ENCODE peak calls at places on chromosomes 6 and 20, in nine cellular contexts. One of them, this sample, is unnamed.

GRCh38 chr20:58450259-58450658 is 61.2 kb downstream of the VAPB start:
- DNase-seq in activated naive CD4-positive, alpha-beta T cell treated with anti-CD3 and anti-CD28 coated beads for 36 hours: no peak
- DNase-seq in NAMALWA: no peak
- DNase-seq in mammary epithelial cell: no peak
- DNase-seq in fibroblast of the conjunctiva: no peak
- DNase-seq in stimulated activated CD4-positive, alpha-beta T cell treated with anti-CD3 and anti-CD28 coated beads, Interleukin-12 subunit alpha, Interleukin-12 subunit beta, amount 100 ng/mL, for 24 hours: no peak
- DNase-seq in left cardiac atrium: no peak
- DNase-seq in NCI-H1436: no peak
- DNase-seq in midbrain: no peak
- DNase-seq in this sample: no peak

GRCh38 chr6:143559101-143559500 is 47.6 kb upstream of the FUCA2 start:
- DNase-seq in activated naive CD4-positive, alpha-beta T cell treated with anti-CD3 and anti-CD28 coated beads for 36 hours: no peak
- DNase-seq in left cardiac atrium: no peak
- DNase-seq in mammary epithelial cell: no peak
- DNase-seq in NCI-H1436: no peak
- DNase-seq in midbrain: no peak
- DNase-seq in stimulated activated CD4-positive, alpha-beta T cell treated with anti-CD3 and anti-CD28 coated beads, Interleukin-12 subunit alpha, Interleukin-12 subunit beta, amount 100 ng/mL, for 24 hours: no peak
- DNase-seq in fibroblast of the conjunctiva: no peak
- DNase-seq in NAMALWA: no peak
- DNase-seq in this sample: no peak

GRCh38 chr20:34581341-34582189 is 23.0 kb downstream of the MAP1LC3A start:
- DNase-seq in fibroblast of the conjunctiva: peak; percentile 28
- DNase-seq in stimulated activated CD4-positive, alpha-beta T cell treated with anti-CD3 and anti-CD28 coated beads, Interleukin-12 subunit alpha, Interleukin-12 subunit beta, amount 100 ng/mL, for 24 hours: no peak
- DNase-seq in mammary epithelial cell: no peak
- DNase-seq in left cardiac atrium: peak; percentile 34
- DNase-seq in NCI-H1436: no peak
- DNase-seq in midbrain: peak; percentile 57
- DNase-seq in NAMALWA: no peak
- DNase-seq in activated naive CD4-positive, alpha-beta T cell treated with anti-CD3 and anti-CD28 coated beads for 36 hours: peak; percentile 84
- DNase-seq in this sample: peak; percentile 76

GRCh38 chr6:10144772-10145171 is 270.1 kb downstream of the TFAP2A start:
- DNase-seq in fibroblast of the conjunctiva: no peak
- DNase-seq in left cardiac atrium: no peak
- DNase-seq in NCI-H1436: no peak
- DNase-seq in NAMALWA: no peak
- DNase-seq in mammary epithelial cell: no peak
- DNase-seq in midbrain: no peak
- DNase-seq in activated naive CD4-positive, alpha-beta T cell treated with anti-CD3 and anti-CD28 coated beads for 36 hours: no peak
- DNase-seq in stimulated activated CD4-positive, alpha-beta T cell treated with anti-CD3 and anti-CD28 coated beads, Interleukin-12 subunit alpha, Interleukin-12 subunit beta, amount 100 ng/mL, for 24 hours: no peak
- DNase-seq in this sample: no peak

GRCh38 chr6:80022803-80023202 is 18.4 kb downstream of the TTK start:
- DNase-seq in midbrain: no peak
- DNase-seq in left cardiac atrium: no peak
- DNase-seq in activated naive CD4-positive, alpha-beta T cell treated with anti-CD3 and anti-CD28 coated beads for 36 hours: no peak
- DNase-seq in fibroblast of the conjunctiva: no peak
- DNase-seq in mammary epithelial cell: no peak
- DNase-seq in NCI-H1436: no peak
- DNase-seq in NAMALWA: no peak
- DNase-seq in stimulated activated CD4-positive, alpha-beta T cell treated with anti-CD3 and anti-CD28 coated beads, Interleukin-12 subunit alpha, Interleukin-12 subunit beta, amount 100 ng/mL, for 24 hours: no peak
- DNase-seq in this sample: no peak

GRCh38 chr6:131281471-131282270 is 146.4 kb downstream of the AKAP7 start:
- DNase-seq in stimulated activated CD4-positive, alpha-beta T cell treated with anti-CD3 and anti-CD28 coated beads, Interleukin-12 subunit alpha, Interleukin-12 subunit beta, amount 100 ng/mL, for 24 hours: peak; percentile 13
- DNase-seq in NCI-H1436: no peak
- DNase-seq in left cardiac atrium: peak; percentile 29
- DNase-seq in mammary epithelial cell: no peak
- DNase-seq in fibroblast of the conjunctiva: no peak
- DNase-seq in midbrain: peak; percentile 66
- DNase-seq in NAMALWA: no peak
- DNase-seq in activated naive CD4-positive, alpha-beta T cell treated with anti-CD3 and anti-CD28 coated beads for 36 hours: peak; percentile 84
- DNase-seq in this sample: peak; percentile 75

GRCh38 chr6:159043236-159043635 is 1.6 kb downstream of the TAGAP start:
- DNase-seq in stimulated activated CD4-positive, alpha-beta T cell treated with anti-CD3 and anti-CD28 coated beads, Interleukin-12 subunit alpha, Interleukin-12 subunit beta, amount 100 ng/mL, for 24 hours: no peak
- DNase-seq in fibroblast of the conjunctiva: no peak
- DNase-seq in midbrain: no peak
- DNase-seq in NCI-H1436: no peak
- DNase-seq in NAMALWA: peak; percentile 64
- DNase-seq in mammary epithelial cell: no peak
- DNase-seq in activated naive CD4-positive, alpha-beta T cell treated with anti-CD3 and anti-CD28 coated beads for 36 hours: peak; percentile 19
- DNase-seq in left cardiac atrium: no peak
- DNase-seq in this sample: no peak

GRCh38 chr6:103672169-103672568 is 1187.5 kb downstream of the HACE1 start:
- DNase-seq in activated naive CD4-positive, alpha-beta T cell treated with anti-CD3 and anti-CD28 coated beads for 36 hours: no peak
- DNase-seq in mammary epithelial cell: peak; percentile 0
- DNase-seq in midbrain: no peak
- DNase-seq in stimulated activated CD4-positive, alpha-beta T cell treated with anti-CD3 and anti-CD28 coated beads, Interleukin-12 subunit alpha, Interleukin-12 subunit beta, amount 100 ng/mL, for 24 hours: no peak
- DNase-seq in NAMALWA: peak; percentile 23
- DNase-seq in NCI-H1436: no peak
- DNase-seq in fibroblast of the conjunctiva: no peak
- DNase-seq in left cardiac atrium: no peak
- DNase-seq in this sample: no peak

GRCh38 chr6:8207869-8208191 is 105.5 kb upstream of the EEF1E1 start:
- DNase-seq in NAMALWA: no peak
- DNase-seq in activated naive CD4-positive, alpha-beta T cell treated with anti-CD3 and anti-CD28 coated beads for 36 hours: no peak
- DNase-seq in midbrain: no peak
- DNase-seq in left cardiac atrium: no peak
- DNase-seq in fibroblast of the conjunctiva: no peak
- DNase-seq in stimulated activated CD4-positive, alpha-beta T cell treated with anti-CD3 and anti-CD28 coated beads, Interleukin-12 subunit alpha, Interleukin-12 subunit beta, amount 100 ng/mL, for 24 hours: no peak
- DNase-seq in NCI-H1436: no peak
- DNase-seq in mammary epithelial cell: no peak
- DNase-seq in this sample: no peak

GRCh38 chr6:142947702-142948480 is 2.9 kb upstream of the HIVEP2 start:
- DNase-seq in fibroblast of the conjunctiva: no peak
- DNase-seq in activated naive CD4-positive, alpha-beta T cell treated with anti-CD3 and anti-CD28 coated beads for 36 hours: no peak
- DNase-seq in midbrain: peak; percentile 75
- DNase-seq in NAMALWA: peak; percentile 79
- DNase-seq in left cardiac atrium: no peak
- DNase-seq in mammary epithelial cell: no peak
- DNase-seq in NCI-H1436: no peak
- DNase-seq in stimulated activated CD4-positive, alpha-beta T cell treated with anti-CD3 and anti-CD28 coated beads, Interleukin-12 subunit alpha, Interleukin-12 subunit beta, amount 100 ng/mL, for 24 hours: no peak
- DNase-seq in this sample: no peak

GRCh38 chr20:61949363-61949713 is 116.3 kb downstream of the TAF4 start:
- DNase-seq in fibroblast of the conjunctiva: no peak
- DNase-seq in midbrain: no peak
- DNase-seq in left cardiac atrium: peak; percentile 4
- DNase-seq in mammary epithelial cell: no peak
- DNase-seq in NAMALWA: no peak
- DNase-seq in stimulated activated CD4-positive, alpha-beta T cell treated with anti-CD3 and anti-CD28 coated beads, Interleukin-12 subunit alpha, Interleukin-12 subunit beta, amount 100 ng/mL, for 24 hours: no peak
- DNase-seq in activated naive CD4-positive, alpha-beta T cell treated with anti-CD3 and anti-CD28 coated beads for 36 hours: no peak
- DNase-seq in NCI-H1436: no peak
- DNase-seq in this sample: no peak

GRCh38 chr6:89372506-89372901 is 20.0 kb upstream of the UBE2J1 start:
- DNase-seq in NCI-H1436: no peak
- DNase-seq in fibroblast of the conjunctiva: no peak
- DNase-seq in NAMALWA: peak; percentile 38
- DNase-seq in stimulated activated CD4-positive, alpha-beta T cell treated with anti-CD3 and anti-CD28 coated beads, Interleukin-12 subunit alpha, Interleukin-12 subunit beta, amount 100 ng/mL, for 24 hours: no peak
- DNase-seq in mammary epithelial cell: no peak
- DNase-seq in left cardiac atrium: no peak
- DNase-seq in activated naive CD4-positive, alpha-beta T cell treated with anti-CD3 and anti-CD28 coated beads for 36 hours: peak; percentile 24
- DNase-seq in midbrain: peak; percentile 55
- DNase-seq in this sample: no peak

GRCh38 chr6:27157461-27158315 is 89.8 kb upstream of the PRSS16 start:
- DNase-seq in midbrain: peak; percentile 66
- DNase-seq in NCI-H1436: peak; percentile 74
- DNase-seq in NAMALWA: peak; percentile 80
- DNase-seq in fibroblast of the conjunctiva: no peak
- DNase-seq in stimulated activated CD4-positive, alpha-beta T cell treated with anti-CD3 and anti-CD28 coated beads, Interleukin-12 subunit alpha, Interleukin-12 subunit beta, amount 100 ng/mL, for 24 hours: peak; percentile 71
- DNase-seq in left cardiac atrium: peak; percentile 70
- DNase-seq in activated naive CD4-positive, alpha-beta T cell treated with anti-CD3 and anti-CD28 coated beads for 36 hours: peak; percentile 94
- DNase-seq in mammary epithelial cell: peak; percentile 86
- DNase-seq in this sample: peak; percentile 75

GRCh38 chr20:10637062-10637559 is 36.7 kb downstream of the JAG1 start:
- DNase-seq in stimulated activated CD4-positive, alpha-beta T cell treated with anti-CD3 and anti-CD28 coated beads, Interleukin-12 subunit alpha, Interleukin-12 subunit beta, amount 100 ng/mL, for 24 hours: no peak
- DNase-seq in NAMALWA: no peak
- DNase-seq in left cardiac atrium: peak; percentile 75
- DNase-seq in NCI-H1436: no peak
- DNase-seq in activated naive CD4-positive, alpha-beta T cell treated with anti-CD3 and anti-CD28 coated beads for 36 hours: no peak
- DNase-seq in fibroblast of the conjunctiva: no peak
- DNase-seq in mammary epithelial cell: peak; percentile 76
- DNase-seq in midbrain: no peak
- DNase-seq in this sample: no peak

GRCh38 chr6:11613858-11614257 is 76.3 kb downstream of the TMEM170B start:
- DNase-seq in NCI-H1436: no peak
- DNase-seq in left cardiac atrium: no peak
- DNase-seq in midbrain: no peak
- DNase-seq in fibroblast of the conjunctiva: peak; percentile 33
- DNase-seq in stimulated activated CD4-positive, alpha-beta T cell treated with anti-CD3 and anti-CD28 coated beads, Interleukin-12 subunit alpha, Interleukin-12 subunit beta, amount 100 ng/mL, for 24 hours: no peak
- DNase-seq in NAMALWA: no peak
- DNase-seq in activated naive CD4-positive, alpha-beta T cell treated with anti-CD3 and anti-CD28 coated beads for 36 hours: no peak
- DNase-seq in mammary epithelial cell: peak; percentile 73
- DNase-seq in this sample: no peak

GRCh38 chr6:170024940-170025339 is 265.9 kb downstream of the DLL1 start:
- DNase-seq in NCI-H1436: no peak
- DNase-seq in midbrain: no peak
- DNase-seq in left cardiac atrium: no peak
- DNase-seq in activated naive CD4-positive, alpha-beta T cell treated with anti-CD3 and anti-CD28 coated beads for 36 hours: no peak
- DNase-seq in stimulated activated CD4-positive, alpha-beta T cell treated with anti-CD3 and anti-CD28 coated beads, Interleukin-12 subunit alpha, Interleukin-12 subunit beta, amount 100 ng/mL, for 24 hours: no peak
- DNase-seq in mammary epithelial cell: peak; percentile 3
- DNase-seq in NAMALWA: no peak
- DNase-seq in fibroblast of the conjunctiva: peak; percentile 74
- DNase-seq in this sample: peak; percentile 41

This sample was measured in pons.